ENCODE peak calls at places on chromosomes 5 and 9, in eight cellular contexts. J, G, K, O, P, H, Z and M are unnamed samples.

GRCh38 chr5:124570285-124571035 is 176.0 kb downstream of the ZNF608 start:
- DNase-seq in J (no peak), G (no peak), K (no peak), O (peak; percentile 43), P (no peak), H (no peak), Z (no peak), M (no peak)

GRCh38 chr9:104863180-104863883 is 64.6 kb downstream of the ABCA1 start:
- DNase-seq in J (peak; percentile 47), G (peak; percentile 83), K (peak; percentile 37), O (no peak), P (peak; percentile 85), H (peak; percentile 57), Z (no peak), M (peak; percentile 50)

GRCh38 chr9:88233091-88233490 is 94.8 kb upstream of the SPATA31C2 start:
- DNase-seq in J (no peak), G (peak; percentile 34), K (no peak), O (no peak), P (no peak), H (no peak), Z (no peak), M (no peak)

GRCh38 chr9:86022687-86023266 is 76.6 kb downstream of the GOLM1 start:
- DNase-seq in J (no peak), G (peak; percentile 4), K (no peak), O (no peak), P (no peak), H (no peak), Z (no peak), M (no peak)

GRCh38 chr9:2904242-2904930 is 60.5 kb upstream of the PUM3 start:
- DNase-seq in J (no peak), G (no peak), K (no peak), O (no peak), P (no peak), H (no peak), Z (no peak), M (no peak)

GRCh38 chr5:174303437-174304045 is 258.0 kb downstream of the NSG2 start:
- DNase-seq in J (no peak), G (no peak), K (no peak), O (no peak), P (peak; percentile 47), H (no peak), Z (no peak), M (no peak)

GRCh38 chr5:37816883-37817282 is 23.0 kb downstream of the GDNF start:
- DNase-seq in J (no peak), G (no peak), K (no peak), O (no peak), P (no peak), H (no peak), Z (no peak), M (no peak)

GRCh38 chr5:138000102-138000723 is 32.7 kb downstream of the FAM13B start:
- DNase-seq in J (no peak), G (peak; percentile 59), K (no peak), O (no peak), P (no peak), H (peak; percentile 18), Z (no peak), M (no peak)

GRCh38 chr5:20680718-20681302 is 692.8 kb upstream of the CDH18 start:
- DNase-seq in J (no peak), G (peak; percentile 22), K (no peak), O (no peak), P (peak; percentile 70), H (no peak), Z (no peak), M (no peak)

GRCh38 chr5:157543825-157544622 is 31.6 kb downstream of the ADAM19 start:
- DNase-seq in J (no peak), G (peak; percentile 68), K (no peak), O (no peak), P (no peak), H (no peak), Z (no peak), M (no peak)

GRCh38 chr5:168086104-168086610 is 205.3 kb upstream of the WWC1 start:
- DNase-seq in J (peak; percentile 66), G (peak; percentile 60), K (peak; percentile 32), O (no peak), P (peak; percentile 69), H (no peak), Z (no peak), M (no peak)

GRCh38 chr9:70535546-70536323 is 121.3 kb upstream of the KLF9 start:
- DNase-seq in J (no peak), G (no peak), K (no peak), O (no peak), P (no peak), H (no peak), Z (no peak), M (no peak)

GRCh38 chr9:1140057-1140456 is 89.9 kb downstream of the DMRT2 start:
- DNase-seq in J (no peak), G (no peak), K (no peak), O (no peak), P (no peak), H (no peak), Z (no peak), M (no peak)

GRCh38 chr9:137127301-137128157 is 11.4 kb upstream of the GRIN1 start:
- DNase-seq in J (peak; percentile 36), G (no peak), K (peak; percentile 82), O (peak; percentile 39), P (peak; percentile 28), H (no peak), Z (no peak), M (no peak)

GRCh38 chr5:82624018-82624417 is 345.9 kb upstream of the RPS23 start:
- DNase-seq in J (no peak), G (no peak), K (no peak), O (no peak), P (no peak), H (no peak), Z (no peak), M (no peak)

GRCh38 chr9:128607642-128608350 is 48.9 kb downstream of the DYNC2I2 start:
- DNase-seq in J (no peak), G (peak; percentile 44), K (peak; percentile 99), O (no peak), P (no peak), H (peak; percentile 98), Z (no peak), M (peak; percentile 77)

GRCh38 chr5:142015781-142016533 is 3.1 kb upstream of the GNPDA1 start:
- DNase-seq in J (peak; percentile 33), G (peak; percentile 49), K (no peak), O (no peak), P (peak; percentile 26), H (no peak), Z (no peak), M (no peak)

GRCh38 chr9:114016101-114016500 is 62.0 kb downstream of the AMBP start:
- DNase-seq in J (peak; percentile 11), G (no peak), K (peak; percentile 3), O (no peak), P (peak; percentile 10), H (no peak), Z (peak; percentile 75), M (no peak)

GRCh38 chr5:79893485-79893884 is 97.6 kb downstream of the MTX3 start:
- DNase-seq in J (no peak), G (no peak), K (no peak), O (no peak), P (no peak), H (no peak), Z (no peak), M (no peak)

GRCh38 chr5:158676642-158677489 is 422.9 kb downstream of the EBF1 start:
- DNase-seq in J (no peak), G (no peak), K (no peak), O (no peak), P (peak; percentile 84), H (no peak), Z (no peak), M (no peak)

GRCh38 chr9:135198889-135199288 is 111.4 kb downstream of the OLFM1 start:
- DNase-seq in J (no peak), G (no peak), K (no peak), O (no peak), P (peak; percentile 70), H (no peak), Z (no peak), M (no peak)

GRCh38 chr9:109499061-109499630 is 1.0 kb upstream of the PTPN3 start:
- DNase-seq in J (no peak), G (no peak), K (no peak), O (no peak), P (no peak), H (no peak), Z (no peak), M (no peak)
- H3K27me3 ChIP-seq in J (peaks cover 7% of the 10 kb centered on the region), G (peaks cover 74% of the 10 kb centered on the region), K (no peaks in the 10 kb centered on the region), O (peaks cover 5% of the 10 kb centered on the region), P (peaks cover 90% of the 10 kb centered on the region), H (no peaks in the 10 kb centered on the region), Z (no peaks in the 10 kb centered on the region), M (peaks cover 28% of the 10 kb centered on the region)

DNA sequence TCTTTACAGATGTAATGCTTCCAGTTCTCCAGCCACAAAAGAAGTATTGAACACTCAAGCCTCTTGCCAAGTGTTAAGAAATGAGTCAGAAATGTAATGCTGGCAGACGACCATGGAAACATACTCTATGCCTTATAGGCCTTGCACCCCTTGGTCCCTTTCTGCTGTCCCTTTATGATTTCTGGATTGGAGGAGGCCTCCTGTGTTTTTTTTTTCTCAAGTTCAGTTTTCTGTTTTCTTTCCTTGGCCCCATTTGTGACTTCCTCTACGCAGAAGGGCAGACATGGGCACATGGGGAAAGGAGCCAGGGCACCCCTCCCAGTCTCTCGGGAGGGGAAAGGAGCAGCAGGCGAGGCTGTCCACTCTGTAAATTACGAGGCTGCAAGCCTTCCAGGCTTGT is 53.4 kb downstream of the SNX18 start:
- DNase-seq in J (no peak), G (peak; percentile 82), K (no peak), O (no peak), P (no peak), H (no peak), Z (no peak), M (peak; percentile 30)
- H3K4me1 ChIP-seq in J (no peaks in the 10 kb centered on the region), G (peaks cover 7% of the 10 kb centered on the region), K (no peaks in the 10 kb centered on the region), O (no peaks in the 10 kb centered on the region), P (no peaks in the 10 kb centered on the region), H (peaks cover 6% of the 10 kb centered on the region), Z (peaks cover 13% of the 10 kb centered on the region), M (no peaks in the 10 kb centered on the region)

GRCh38 chr9:116661037-116661954 is 25.8 kb upstream of the TRIM32 start:
- DNase-seq in J (no peak), G (peak; percentile 60), K (peak; percentile 51), O (no peak), P (peak; percentile 64), H (peak; percentile 23), Z (no peak), M (no peak)
- TF ChIP-seq CTCF in J (peak; percentile 44), G (peak; percentile 80), K (peak; percentile 42), O (peak; percentile 61), P (peak; percentile 87), H (peak; percentile 73), Z (peak; percentile 72), M (peak; percentile 55)

DNA sequence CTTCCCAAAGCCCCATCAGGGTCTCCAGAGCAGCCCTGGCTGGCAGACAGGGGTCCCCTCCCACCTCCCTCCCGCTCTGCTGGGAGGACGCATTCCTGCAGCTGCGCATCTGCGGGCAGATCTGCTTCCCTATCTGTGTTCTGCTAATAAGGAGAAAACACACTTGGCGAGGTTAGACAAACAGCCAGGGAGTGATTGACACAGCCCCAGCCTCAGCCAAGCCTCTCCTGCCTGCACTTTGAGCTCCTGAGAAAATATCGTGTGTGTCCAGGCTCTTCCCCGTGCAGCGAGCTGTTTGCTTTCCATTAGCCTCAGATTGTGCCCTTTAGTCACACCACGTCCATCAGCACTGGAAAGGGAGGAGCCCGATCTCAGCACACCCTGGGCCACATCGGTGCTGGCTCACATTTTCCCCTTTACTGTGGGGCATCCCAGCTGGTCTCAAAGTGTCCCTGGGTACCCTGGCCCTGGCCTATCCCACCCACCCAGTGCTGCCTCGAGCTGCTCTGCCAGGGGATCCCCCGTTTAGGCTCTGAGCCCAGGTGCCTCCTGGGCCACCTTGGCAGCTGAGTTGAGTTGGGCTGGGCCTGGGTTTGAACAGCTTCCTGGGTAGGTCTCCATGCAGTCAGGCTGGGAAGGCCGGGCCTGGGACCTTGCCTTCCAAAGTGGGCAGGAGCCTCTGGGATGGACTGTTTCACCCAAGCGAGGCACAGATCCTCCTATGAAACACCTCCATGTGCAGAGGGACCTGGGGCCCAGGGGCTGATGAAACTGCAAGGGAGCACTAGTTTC is 61.1 kb downstream of the BARX1 start:
- DNase-seq in J (peak; percentile 64), G (no peak), K (peak; percentile 89), O (no peak), P (peak; percentile 25), H (no peak), Z (no peak), M (no peak)
- H3K27me3 ChIP-seq in J (no peaks in the 10 kb centered on the region), G (no peaks in the 10 kb centered on the region), K (no peaks in the 10 kb centered on the region), O (no peaks in the 10 kb centered on the region), P (no peaks in the 10 kb centered on the region), H (no peaks in the 10 kb centered on the region), Z (no peaks in the 10 kb centered on the region), M (no peaks in the 10 kb centered on the region)